ENCODE peak calls at places on chromosome 19, in four cellular contexts. X, Y, E and Z are unnamed samples.

GRCh38 chr19:51703655-51704515 is 10.8 kb downstream of the SPACA6 start:
- DNase-seq in X (peak), E (peak), Y (peak), Z (peak)

GRCh38 chr19:1364070-1364719 is 19.5 kb upstream of the NDUFS7 start:
- DNase-seq in X (no peak), Y (no peak), E (no peak), Z (no peak)

GRCh38 chr19:39125554-39126311 is at the start of gene PAK4:
- DNase-seq in E (peak), Y (peak), X (peak), Z (peak)

GRCh38 chr19:2543463-2544442 is 67.8 kb downstream of the GADD45B start:
- DNase-seq in E (peak), X (peak), Y (no peak), Z (peak)

GRCh38 chr19:3720533-3720917 is 12.3 kb downstream of the TJP3 start:
- DNase-seq in Y (no peak), E (no peak), X (no peak), Z (no peak)

GRCh38 chr19:42023121-42023942 is 29.3 kb upstream of the ATP1A3 start:
- DNase-seq in E (peak), Y (no peak), X (peak), Z (peak)

GRCh38 chr19:32296694-32297093 is 48.7 kb upstream of the ZNF507 start:
- DNase-seq in X (no peak), Y (no peak), E (no peak), Z (no peak)

GRCh38 chr19:7595466-7596133 is at the start of gene CAMSAP3:
- DNase-seq in Y (no peak), X (peak), E (peak), Z (peak)

GRCh38 chr19:1237027-1237659 is 662 bp downstream of the CBARP start:
- DNase-seq in X (no peak), Y (no peak), E (peak), Z (peak)

GRCh38 chr19:39997595-39998216 is 846 bp downstream of the ZNF546 start:
- DNase-seq in Y (no peak), X (peak), E (no peak), Z (no peak)

GRCh38 chr19:42228640-42229039 is 8.5 kb downstream of the ZNF526 start:
- DNase-seq in X (no peak), Y (no peak), E (no peak), Z (no peak)

GRCh38 chr19:43774103-43774939 is 6.5 kb downstream of the KCNN4 start:
- DNase-seq in Y (no peak), E (peak), X (peak), Z (peak)

GRCh38 chr19:30076751-30077670 is 135.0 kb downstream of the URI1 start:
- DNase-seq in E (no peak), Y (no peak), X (no peak), Z (no peak)

GRCh38 chr19:42191855-42192254 is 25.6 kb downstream of the DEDD2 start:
- DNase-seq in Y (no peak), E (no peak), X (peak), Z (no peak)

GRCh38 chr19:35777411-35777841 is 2.1 kb downstream of the ARHGAP33 start:
- DNase-seq in Y (no peak), E (no peak), X (peak), Z (peak)

GRCh38 chr19:53621885-53622710 is 9.7 kb upstream of the DPRX start:
- DNase-seq in E (no peak), Y (no peak), X (peak), Z (no peak)
- TF ChIP-seq ATF2 in E (no peak), Y (no peak), X (no peak), Z (no peak)

GRCh38 chr19:8654591-8655339 is 24.3 kb downstream of the NFILZ start:
- DNase-seq in Y (no peak), X (no peak), E (peak), Z (peak)
- TF ChIP-seq ATF2 in Y (no peak), X (no peak), E (no peak), Z (no peak)

DNA sequence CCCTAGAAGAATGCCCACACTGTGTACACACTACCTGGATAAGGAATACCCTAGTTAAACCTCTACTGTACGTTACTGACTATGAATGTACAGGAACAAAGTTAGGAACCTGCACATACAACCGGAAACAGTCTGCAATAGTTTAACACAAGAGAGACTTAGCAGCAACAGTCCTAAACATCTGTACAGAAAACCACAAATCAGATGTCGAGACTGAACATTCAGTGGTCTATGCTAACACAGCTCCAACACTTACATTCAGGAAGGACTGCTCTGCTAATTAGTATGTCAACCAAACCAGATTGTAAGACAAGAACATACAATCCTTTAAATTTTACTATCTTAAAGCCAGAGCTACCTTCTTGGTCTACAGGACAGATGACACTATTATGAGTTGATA is 104.9 kb downstream of the ZNF429 start:
- DNase-seq in Y (no peak), X (no peak), E (no peak), Z (no peak)
- TF ChIP-seq ATF2 in Y (no peak), X (no peak), E (no peak), Z (no peak)

DNA sequence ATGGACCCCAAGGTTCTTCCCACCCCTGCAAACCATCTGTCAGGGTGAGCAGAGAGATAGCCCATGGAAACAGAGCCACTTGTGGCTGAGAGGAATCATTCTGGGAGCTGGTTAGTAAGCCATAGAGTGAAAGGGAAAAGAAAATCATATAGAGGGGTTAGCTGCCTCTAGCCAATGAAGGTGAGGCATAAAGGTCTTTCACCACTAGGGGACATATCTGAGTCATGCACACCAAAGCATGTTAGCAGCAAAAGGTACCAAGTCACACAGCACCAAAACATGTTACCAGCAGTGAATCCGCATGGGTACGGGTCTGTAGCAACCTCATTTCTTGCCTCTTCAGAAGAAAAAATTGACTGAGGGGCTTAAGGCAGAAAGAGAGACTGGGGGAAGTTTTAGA is 76.7 kb upstream of the ZNF43 start:
- DNase-seq in Y (no peak), X (no peak), E (no peak), Z (no peak)
- TF ChIP-seq ATF2 in Y (no peak), X (no peak), E (no peak), Z (no peak)

DNA sequence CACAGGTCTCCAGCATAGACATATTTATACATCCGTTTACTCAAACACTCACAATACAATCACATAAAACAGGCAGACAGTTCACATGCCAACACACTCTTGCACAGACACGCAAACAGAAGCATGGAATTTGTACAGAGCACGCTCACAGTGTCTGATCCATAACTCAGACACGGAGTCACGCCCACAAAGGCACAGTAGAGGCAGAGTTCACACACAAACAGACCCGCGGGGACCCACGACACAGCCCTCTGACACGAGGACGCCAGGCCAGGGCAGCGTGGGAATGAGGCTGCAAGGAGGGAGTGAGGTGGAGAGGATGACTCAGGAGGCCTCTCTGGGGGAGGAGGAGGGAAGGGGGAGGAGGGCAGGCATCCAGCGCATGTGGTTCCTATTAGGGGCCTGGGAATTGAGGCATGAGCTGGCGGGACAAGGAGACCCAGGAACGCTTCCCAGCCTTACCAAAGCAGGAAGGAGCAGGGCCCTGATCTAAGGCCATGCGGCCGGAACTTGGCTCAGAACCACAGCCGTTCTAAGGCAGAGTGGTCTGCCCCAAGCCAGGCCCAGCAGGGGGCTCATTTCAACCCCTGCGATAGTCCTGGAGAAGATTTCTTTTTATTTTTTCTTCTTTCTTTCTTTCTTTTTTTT is 9.1 kb upstream of the OLFM2 start:
- DNase-seq in X (peak), E (no peak), Y (no peak), Z (peak)
- TF ChIP-seq ATF2 in X (no peak), E (no peak), Y (no peak), Z (no peak)

GRCh38 chr19:37931941-37932655 is 25.1 kb downstream of the SIPA1L3 start:
- DNase-seq in X (peak), Y (no peak), E (peak), Z (peak)

GRCh38 chr19:37926711-37927110 is 19.7 kb downstream of the SIPA1L3 start:
- DNase-seq in X (no peak), Y (no peak), E (no peak), Z (no peak)

GRCh38 chr19:37928527-37929286 is 21.7 kb downstream of the SIPA1L3 start:
- DNase-seq in E (no peak), Y (peak), X (no peak), Z (peak)

GRCh38 chr19:37930416-37930815 is 23.4 kb downstream of the SIPA1L3 start:
- DNase-seq in E (no peak), X (peak), Y (no peak), Z (no peak)

GRCh38 chr19:37929512-37929911 is 22.5 kb downstream of the SIPA1L3 start:
- DNase-seq in X (no peak), E (no peak), Y (no peak), Z (no peak)
- TF ChIP-seq ATF2 in X (no peak), E (no peak), Y (no peak), Z (no peak)

GRCh38 chr19:46503848-46504453 is 8.3 kb upstream of the PNMA8B start:
- DNase-seq in E (no peak), X (no peak), Y (no peak), Z (no peak)
- TF ChIP-seq ATF2 in E (no peak), X (no peak), Y (no peak), Z (no peak)

GRCh38 chr19:54967611-54968010 is 1.4 kb downstream of the NLRP2 start:
- DNase-seq in Y (peak), X (no peak), E (no peak), Z (no peak)

GRCh38 chr19:54969647-54970046 is 3.5 kb downstream of the NLRP2 start:
- DNase-seq in Y (no peak), X (no peak), E (no peak), Z (no peak)
- TF ChIP-seq ATF2 in Y (no peak), X (no peak), E (no peak), Z (no peak)